ENCODE peak calls at places on chromosomes 11 and 22, in six cellular contexts. R is activated naive CD4-positive, alpha-beta T cell treated with anti-CD3 and anti-CD28 coated beads, Interleukin-2, amount 10 ng/mL, durations not matched to agents 7 days and 5 days; W is NCI-H2081 treated with DMSO at 0.1 percent for 48 hours; I is H9; K is LoVo; Q is transverse colon. Y is an unnamed sample.

GRCh38 chr22:38187413-38188212 is 6.0 kb upstream of the PLA2G6 start:
- DNase-seq in R (no peak), W (no peak), I (no peak), K (no peak), Q (no peak), Y (no peak)

GRCh38 chr11:125593113-125593761 is 585 bp downstream of the STT3A start:
- DNase-seq in R (no peak), W (peak), I (no peak), K (peak), Q (peak), Y (peak)

GRCh38 chr22:25722223-25723015 is 19.6 kb upstream of the MYO18B start:
- DNase-seq in R (no peak), W (no peak), I (no peak), K (no peak), Q (no peak), Y (no peak)

GRCh38 chr22:37254206-37254866 is 10.3 kb upstream of the RAC2 start:
- DNase-seq in R (no peak), W (no peak), I (no peak), K (peak), Q (no peak), Y (no peak)

GRCh38 chr11:94751216-94751612 is 16.9 kb upstream of the AMOTL1 start:
- DNase-seq in R (no peak), W (no peak), I (no peak), K (no peak), Q (no peak), Y (no peak)

GRCh38 chr22:27610863-27611786 is 190.4 kb downstream of the MN1 start:
- DNase-seq in R (no peak), W (no peak), I (no peak), K (no peak), Q (no peak), Y (no peak)

GRCh38 chr22:40728731-40729189 is 49.5 kb downstream of the MCHR1 start:
- DNase-seq in R (peak), W (no peak), I (no peak), K (peak), Q (peak), Y (no peak)

GRCh38 chr11:125369808-125370207 is 126.3 kb downstream of the FEZ1 start:
- DNase-seq in R (no peak), W (no peak), I (no peak), K (no peak), Q (no peak), Y (no peak)

GRCh38 chr11:56990702-56991101 is 2.0 kb downstream of the OR5AK2 start:
- DNase-seq in R (no peak), W (no peak), I (no peak), K (no peak), Q (no peak), Y (no peak)

GRCh38 chr22:22855617-22856308 is 31.9 kb upstream of the IGLL5 start:
- DNase-seq in R (peak), W (no peak), I (peak), K (no peak), Q (peak), Y (peak)

GRCh38 chr11:74605403-74605802 is 13.0 kb downstream of the POLD3 start:
- DNase-seq in R (no peak), W (no peak), I (no peak), K (no peak), Q (no peak), Y (no peak)

GRCh38 chr11:117107701-117108590 is 9.7 kb upstream of the SIK3 start:
- DNase-seq in R (no peak), W (no peak), I (no peak), K (no peak), Q (no peak), Y (no peak)

GRCh38 chr22:22576244-22576988 is 17.4 kb upstream of the PRAME start:
- DNase-seq in R (peak), W (no peak), I (peak), K (peak), Q (peak), Y (peak)

GRCh38 chr11:77175869-77176539 is 48.0 kb downstream of the MYO7A start:
- DNase-seq in R (no peak), W (no peak), I (peak), K (no peak), Q (no peak), Y (no peak)

GRCh38 chr22:28021116-28021997 is 102.3 kb upstream of the PITPNB start:
- DNase-seq in R (peak), W (no peak), I (no peak), K (no peak), Q (no peak), Y (no peak)

GRCh38 chr11:70246196-70246595 is 24.3 kb upstream of the PPFIA1 start:
- DNase-seq in R (no peak), W (no peak), I (no peak), K (no peak), Q (no peak), Y (peak)

Y was measured in D341Med.